ENCODE peak calls at places on chromosome 4, in ten cellular contexts. One of them, this sample, is unnamed.

GRCh38 chr4:146113171-146113570 is 62.3 kb upstream of the LSM6 start:
- DNase-seq in cardiac fibroblast: no peak
- DNase-seq in AG04449: no peak
- DNase-seq in body of pancreas: no peak
- DNase-seq in neural crest cell: no peak
- DNase-seq in ovary: no peak
- DNase-seq in GM20000: no peak
- DNase-seq in HFFc6: no peak
- DNase-seq in choroid plexus epithelial cell: no peak
- DNase-seq in progenitor cell of endocrine pancreas: no peak
- DNase-seq in this sample: no peak

GRCh38 chr4:170009291-170009690 is 16.9 kb downstream of the MFAP3L start:
- DNase-seq in progenitor cell of endocrine pancreas: no peak
- DNase-seq in GM20000: no peak
- DNase-seq in cardiac fibroblast: no peak
- DNase-seq in HFFc6: no peak
- DNase-seq in ovary: no peak
- DNase-seq in neural crest cell: no peak
- DNase-seq in AG04449: no peak
- DNase-seq in body of pancreas: no peak
- DNase-seq in choroid plexus epithelial cell: no peak
- DNase-seq in this sample: no peak

GRCh38 chr4:165563851-165564250 is 185.0 kb downstream of the CPE start:
- DNase-seq in ovary: no peak
- DNase-seq in body of pancreas: no peak
- DNase-seq in choroid plexus epithelial cell: no peak
- DNase-seq in cardiac fibroblast: no peak
- DNase-seq in HFFc6: no peak
- DNase-seq in GM20000: no peak
- DNase-seq in progenitor cell of endocrine pancreas: no peak
- DNase-seq in neural crest cell: no peak
- DNase-seq in AG04449: no peak
- DNase-seq in this sample: no peak

GRCh38 chr4:41748074-41748787 is at the start of gene PHOX2B:
- DNase-seq in body of pancreas: no peak
- DNase-seq in AG04449: no peak
- DNase-seq in neural crest cell: peak
- DNase-seq in ovary: no peak
- DNase-seq in HFFc6: no peak
- DNase-seq in GM20000: no peak
- DNase-seq in cardiac fibroblast: no peak
- DNase-seq in progenitor cell of endocrine pancreas: no peak
- DNase-seq in choroid plexus epithelial cell: no peak
- DNase-seq in this sample: no peak

GRCh38 chr4:31086771-31087330 is 366.7 kb downstream of the PCDH7 start:
- DNase-seq in GM20000: no peak
- DNase-seq in body of pancreas: no peak
- DNase-seq in cardiac fibroblast: no peak
- DNase-seq in progenitor cell of endocrine pancreas: no peak
- DNase-seq in ovary: no peak
- DNase-seq in HFFc6: no peak
- DNase-seq in neural crest cell: no peak
- DNase-seq in AG04449: no peak
- DNase-seq in choroid plexus epithelial cell: no peak
- DNase-seq in this sample: no peak

GRCh38 chr4:76658231-76659102 is 223.4 kb downstream of the SHROOM3 start:
- DNase-seq in cardiac fibroblast: peak
- DNase-seq in AG04449: peak
- DNase-seq in choroid plexus epithelial cell: peak
- DNase-seq in neural crest cell: no peak
- DNase-seq in body of pancreas: no peak
- DNase-seq in progenitor cell of endocrine pancreas: no peak
- DNase-seq in HFFc6: peak
- DNase-seq in GM20000: no peak
- DNase-seq in ovary: no peak
- DNase-seq in this sample: no peak

GRCh38 chr4:122728781-122729330 is 3.6 kb upstream of the BBS12 start:
- DNase-seq in cardiac fibroblast: no peak
- DNase-seq in choroid plexus epithelial cell: peak
- DNase-seq in AG04449: no peak
- DNase-seq in ovary: no peak
- DNase-seq in GM20000: no peak
- DNase-seq in progenitor cell of endocrine pancreas: no peak
- DNase-seq in body of pancreas: no peak
- DNase-seq in HFFc6: peak
- DNase-seq in neural crest cell: no peak
- DNase-seq in this sample: no peak

GRCh38 chr4:74583066-74583700 is 138.2 kb downstream of the AREG start:
- DNase-seq in body of pancreas: no peak
- DNase-seq in ovary: no peak
- DNase-seq in GM20000: no peak
- DNase-seq in cardiac fibroblast: peak
- DNase-seq in progenitor cell of endocrine pancreas: no peak
- DNase-seq in AG04449: peak
- DNase-seq in neural crest cell: no peak
- DNase-seq in HFFc6: peak
- DNase-seq in choroid plexus epithelial cell: peak
- DNase-seq in this sample: no peak

GRCh38 chr4:178010596-178010995 is 568.4 kb upstream of the AGA start:
- DNase-seq in cardiac fibroblast: no peak
- DNase-seq in ovary: no peak
- DNase-seq in AG04449: no peak
- DNase-seq in body of pancreas: no peak
- DNase-seq in choroid plexus epithelial cell: no peak
- DNase-seq in neural crest cell: no peak
- DNase-seq in HFFc6: no peak
- DNase-seq in progenitor cell of endocrine pancreas: no peak
- DNase-seq in GM20000: no peak
- DNase-seq in this sample: no peak

GRCh38 chr4:128782076-128782715 is 27.3 kb upstream of the JADE1 start:
- DNase-seq in ovary: no peak
- DNase-seq in choroid plexus epithelial cell: no peak
- DNase-seq in HFFc6: peak
- DNase-seq in cardiac fibroblast: no peak
- DNase-seq in AG04449: no peak
- DNase-seq in progenitor cell of endocrine pancreas: no peak
- DNase-seq in body of pancreas: no peak
- DNase-seq in neural crest cell: no peak
- DNase-seq in GM20000: peak
- DNase-seq in this sample: no peak
- TF ChIP-seq CTCF in ovary: no peak
- TF ChIP-seq CTCF in choroid plexus epithelial cell: no peak
- TF ChIP-seq CTCF in HFFc6: peak
- TF ChIP-seq CTCF in cardiac fibroblast: no peak
- TF ChIP-seq CTCF in AG04449: no peak
- TF ChIP-seq CTCF in progenitor cell of endocrine pancreas: no peak
- TF ChIP-seq CTCF in body of pancreas: peak
- TF ChIP-seq CTCF in neural crest cell: no peak
- TF ChIP-seq CTCF in GM20000: peak
- TF ChIP-seq CTCF in this sample: no peak

DNA sequence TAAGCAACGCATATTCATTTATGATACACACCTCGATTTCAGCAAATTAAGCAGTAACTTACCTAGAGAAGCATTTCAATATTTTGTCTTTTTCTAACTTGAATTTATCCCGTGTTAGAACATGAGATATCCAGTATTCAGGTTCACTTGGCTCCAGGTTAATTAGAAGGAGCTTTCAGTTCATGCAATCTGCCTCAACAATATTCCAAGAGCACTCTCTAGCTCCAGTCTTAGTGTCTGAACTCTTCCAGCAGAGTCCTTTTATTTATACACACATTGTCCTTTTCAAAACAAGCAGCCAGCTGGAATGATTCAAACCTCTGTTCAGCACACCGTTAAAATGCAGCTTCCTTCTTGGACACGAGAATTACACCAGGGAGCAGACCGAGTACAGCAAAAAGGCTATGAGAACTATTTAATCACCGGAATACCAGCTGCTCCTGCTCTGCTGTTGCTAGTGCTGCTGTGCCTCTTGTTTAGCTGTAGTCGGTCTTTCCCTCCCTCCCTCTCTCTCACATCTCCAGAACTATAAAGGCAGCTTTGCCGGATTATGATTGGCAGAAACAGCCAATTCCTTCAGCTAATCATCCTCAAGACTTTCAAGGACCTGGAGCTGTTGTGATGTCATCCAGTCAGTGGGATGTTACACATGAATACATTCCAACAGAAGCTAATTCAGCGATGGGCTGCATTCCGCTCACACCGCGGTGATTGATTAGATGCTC is at the start of gene NDST4:
- DNase-seq in cardiac fibroblast: peak
- DNase-seq in neural crest cell: peak
- DNase-seq in ovary: no peak
- DNase-seq in choroid plexus epithelial cell: peak
- DNase-seq in HFFc6: no peak
- DNase-seq in AG04449: no peak
- DNase-seq in body of pancreas: no peak
- DNase-seq in progenitor cell of endocrine pancreas: no peak
- DNase-seq in GM20000: no peak
- DNase-seq in this sample: no peak
- TF ChIP-seq CTCF in cardiac fibroblast: no peak
- TF ChIP-seq CTCF in neural crest cell: no peak
- TF ChIP-seq CTCF in ovary: no peak
- TF ChIP-seq CTCF in choroid plexus epithelial cell: peak
- TF ChIP-seq CTCF in HFFc6: no peak
- TF ChIP-seq CTCF in AG04449: no peak
- TF ChIP-seq CTCF in body of pancreas: no peak
- TF ChIP-seq CTCF in progenitor cell of endocrine pancreas: no peak
- TF ChIP-seq CTCF in GM20000: no peak
- TF ChIP-seq CTCF in this sample: no peak

GRCh38 chr4:184100297-184100885 is 117.3 kb downstream of the ENPP6 start:
- DNase-seq in AG04449: no peak
- DNase-seq in body of pancreas: peak
- DNase-seq in neural crest cell: peak
- DNase-seq in progenitor cell of endocrine pancreas: peak
- DNase-seq in cardiac fibroblast: peak
- DNase-seq in HFFc6: no peak
- DNase-seq in choroid plexus epithelial cell: peak
- DNase-seq in ovary: peak
- DNase-seq in GM20000: no peak
- DNase-seq in this sample: peak
- TF ChIP-seq CTCF in AG04449: peak
- TF ChIP-seq CTCF in body of pancreas: peak
- TF ChIP-seq CTCF in neural crest cell: peak
- TF ChIP-seq CTCF in progenitor cell of endocrine pancreas: peak
- TF ChIP-seq CTCF in cardiac fibroblast: peak
- TF ChIP-seq CTCF in HFFc6: peak
- TF ChIP-seq CTCF in choroid plexus epithelial cell: peak
- TF ChIP-seq CTCF in ovary: no peak
- TF ChIP-seq CTCF in GM20000: no peak
- TF ChIP-seq CTCF in this sample: peak

DNA sequence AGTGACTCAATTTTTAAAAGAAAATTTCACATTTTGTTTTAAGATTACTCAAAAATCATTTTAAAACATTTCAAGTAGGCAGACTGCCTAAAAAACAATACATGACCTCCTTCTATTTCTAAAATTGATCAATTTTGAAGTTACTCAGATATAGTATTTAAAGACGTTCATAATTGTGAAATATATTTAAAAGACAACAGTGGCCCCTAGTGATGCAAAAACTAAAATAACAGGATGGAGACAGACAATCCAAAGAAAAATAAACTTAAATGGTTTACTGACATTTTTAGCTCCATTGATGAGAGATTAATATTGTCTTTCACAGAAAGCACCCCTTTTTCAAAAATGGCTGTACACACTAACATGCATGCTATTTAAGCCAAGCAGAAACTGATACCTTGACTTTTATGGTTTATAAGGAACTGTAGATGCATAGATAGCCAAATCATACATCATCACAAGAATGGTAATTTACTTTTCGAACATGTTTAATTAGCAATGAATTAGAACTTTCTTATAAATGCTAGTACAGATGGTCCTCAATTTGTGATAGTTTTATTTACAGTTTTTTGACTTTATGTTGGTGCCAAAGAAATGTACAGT is 69.8 kb upstream of the FAT4 start:
- DNase-seq in cardiac fibroblast: peak
- DNase-seq in choroid plexus epithelial cell: peak
- DNase-seq in HFFc6: peak
- DNase-seq in AG04449: no peak
- DNase-seq in neural crest cell: no peak
- DNase-seq in body of pancreas: no peak
- DNase-seq in progenitor cell of endocrine pancreas: no peak
- DNase-seq in GM20000: no peak
- DNase-seq in ovary: no peak
- DNase-seq in this sample: no peak
- TF ChIP-seq CTCF in cardiac fibroblast: peak
- TF ChIP-seq CTCF in choroid plexus epithelial cell: peak
- TF ChIP-seq CTCF in HFFc6: peak
- TF ChIP-seq CTCF in AG04449: no peak
- TF ChIP-seq CTCF in neural crest cell: peak
- TF ChIP-seq CTCF in body of pancreas: peak
- TF ChIP-seq CTCF in progenitor cell of endocrine pancreas: peak
- TF ChIP-seq CTCF in GM20000: no peak
- TF ChIP-seq CTCF in ovary: no peak
- TF ChIP-seq CTCF in this sample: peak

This sample was measured in mesothelial cell of epicardium.